ENCODE peak calls at places on chromosomes 5 and 9, in nine cellular contexts. J is OCI-LY7; E is heart right ventricle; R is breast epithelium; Y is H9; Z is IMR-90; C is cardiac muscle cell; L is AG04450; D is CD8-positive, alpha-beta T cell. Q is an unnamed sample. For H3K9me3, the result is how much of the 10 kb centered on the place peaks cover.

GRCh38 chr5:33299621-33300208 is 141.1 kb upstream of the TARS1 start:
- DNase-seq in J (peak), E (no peak), R (no peak), Y (no peak), Z (peak), C (peak), L (peak), D (no peak), Q (no peak)

GRCh38 chr5:104513621-104514020 is 951.0 kb upstream of the NUDT12 start:
- DNase-seq in J (no peak), E (no peak), R (no peak), Y (no peak), Z (no peak), C (no peak), L (no peak), D (no peak), Q (no peak)

GRCh38 chr5:171336486-171337206 is 27.6 kb downstream of the TLX3 start:
- DNase-seq in J (no peak), E (peak), R (no peak), Y (no peak), Z (peak), C (peak), L (peak), D (no peak), Q (no peak)

GRCh38 chr5:149438281-149438680 is 59.2 kb upstream of the IL17B start:
- DNase-seq in J (no peak), E (no peak), R (no peak), Y (no peak), Z (no peak), C (no peak), L (no peak), D (no peak), Q (no peak)

GRCh38 chr5:137629646-137630045 is 106.2 kb downstream of the KLHL3 start:
- DNase-seq in J (peak), E (peak), R (no peak), Y (peak), Z (peak), C (peak), L (no peak), D (no peak), Q (no peak)

GRCh38 chr9:97766092-97766491 is 69.0 kb upstream of the XPA start:
- DNase-seq in J (no peak), E (no peak), R (no peak), Y (no peak), Z (peak), C (peak), L (no peak), D (no peak), Q (no peak)

GRCh38 chr5:56827043-56827442 is 11.7 kb downstream of the MAP3K1 start:
- DNase-seq in J (peak), E (no peak), R (no peak), Y (peak), Z (no peak), C (no peak), L (no peak), D (no peak), Q (no peak)

GRCh38 chr9:128771094-128771721 is 519 bp downstream of the ZER1 start:
- DNase-seq in J (peak), E (no peak), R (peak), Y (no peak), Z (peak), C (peak), L (no peak), D (peak), Q (peak)

GRCh38 chr5:120919017-120919416 is 454.9 kb downstream of the PRR16 start:
- DNase-seq in J (no peak), E (no peak), R (no peak), Y (no peak), Z (no peak), C (no peak), L (no peak), D (no peak), Q (no peak)

GRCh38 chr5:88984040-88984439 is 101.1 kb upstream of the MEF2C start:
- DNase-seq in J (no peak), E (no peak), R (no peak), Y (no peak), Z (no peak), C (no peak), L (no peak), D (no peak), Q (no peak)

GRCh38 chr9:110911659-110912473 is 126.4 kb downstream of the LPAR1 start:
- DNase-seq in J (no peak), E (no peak), R (no peak), Y (no peak), Z (peak), C (no peak), L (no peak), D (no peak), Q (no peak)

GRCh38 chr5:53249529-53249928 is 140.0 kb upstream of the MOCS2 start:
- DNase-seq in J (no peak), E (no peak), R (no peak), Y (no peak), Z (peak), C (no peak), L (peak), D (no peak), Q (no peak)

GRCh38 chr9:74783408-74783807 is 104.3 kb downstream of the TRPM6 start:
- DNase-seq in J (no peak), E (no peak), R (no peak), Y (no peak), Z (peak), C (no peak), L (no peak), D (no peak), Q (no peak)

GRCh38 chr5:116157902-116158301 is 73.1 kb downstream of the COMMD10 start:
- DNase-seq in J (no peak), E (no peak), R (no peak), Y (no peak), Z (no peak), C (no peak), L (no peak), D (no peak), Q (no peak)

GRCh38 chr5:52690236-52690685 is 97.5 kb upstream of the ITGA1 start:
- DNase-seq in J (no peak), E (no peak), R (no peak), Y (peak), Z (peak), C (no peak), L (no peak), D (no peak), Q (no peak)

GRCh38 chr9:33109097-33109496 is 32.6 kb upstream of the SMU1 start:
- DNase-seq in J (no peak), E (no peak), R (no peak), Y (no peak), Z (no peak), C (no peak), L (no peak), D (no peak), Q (no peak)

GRCh38 chr5:127192150-127192549 is 98.4 kb upstream of the MEGF10 start:
- DNase-seq in J (no peak), E (no peak), R (no peak), Y (no peak), Z (no peak), C (no peak), L (no peak), D (no peak), Q (no peak)

GRCh38 chr9:107541523-107541922 is 52.0 kb upstream of the KLF4 start:
- DNase-seq in J (no peak), E (no peak), R (peak), Y (no peak), Z (no peak), C (no peak), L (no peak), D (no peak), Q (no peak)

GRCh38 chr5:73229271-73229670 is 56.3 kb downstream of the TMEM174 start:
- DNase-seq in J (no peak), E (no peak), R (no peak), Y (no peak), Z (peak), C (no peak), L (no peak), D (no peak), Q (no peak)

GRCh38 chr9:70829591-70830265 is 291.7 kb downstream of the TRPM3 start:
- DNase-seq in J (no peak), E (no peak), R (no peak), Y (no peak), Z (no peak), C (no peak), L (no peak), D (no peak), Q (no peak)

GRCh38 chr9:96638606-96639364 is 16.3 kb downstream of the PRXL2C start:
- DNase-seq in J (no peak), E (no peak), R (no peak), Y (peak), Z (no peak), C (no peak), L (no peak), D (no peak), Q (no peak)

GRCh38 chr5:15495026-15495425 is 5.0 kb upstream of the FBXL7 start:
- DNase-seq in J (no peak), E (no peak), R (no peak), Y (no peak), Z (no peak), C (no peak), L (no peak), D (no peak), Q (no peak)

GRCh38 chr5:130514984-130515690 is 610.9 kb downstream of the CHSY3 start:
- DNase-seq in J (no peak), E (no peak), R (no peak), Y (no peak), Z (peak), C (no peak), L (peak), D (no peak), Q (no peak)

GRCh38 chr9:33177633-33178032 is 10.5 kb upstream of the B4GALT1 start:
- DNase-seq in J (peak), E (no peak), R (no peak), Y (no peak), Z (no peak), C (no peak), L (no peak), D (no peak), Q (no peak)

GRCh38 chr5:74621492-74621891 is 19.0 kb downstream of the ENC1 start:
- DNase-seq in J (no peak), E (no peak), R (no peak), Y (no peak), Z (no peak), C (no peak), L (no peak), D (no peak), Q (no peak)

GRCh38 chr5:137708796-137709559 is 26.9 kb downstream of the KLHL3 start:
- DNase-seq in J (no peak), E (no peak), R (no peak), Y (no peak), Z (no peak), C (no peak), L (no peak), D (no peak), Q (no peak)

GRCh38 chr5:65730910-65731309 is 8.9 kb downstream of the NLN start:
- DNase-seq in J (no peak), E (no peak), R (no peak), Y (no peak), Z (peak), C (no peak), L (no peak), D (no peak), Q (no peak)

GRCh38 chr9:112411626-112412027 is 31.7 kb downstream of the HSDL2 start:
- DNase-seq in J (no peak), E (no peak), R (no peak), Y (no peak), Z (peak), C (no peak), L (no peak), D (no peak), Q (no peak)

GRCh38 chr9:17651725-17652124 is 72.9 kb downstream of the SH3GL2 start:
- DNase-seq in J (no peak), E (no peak), R (no peak), Y (no peak), Z (no peak), C (no peak), L (no peak), D (no peak), Q (no peak)

GRCh38 chr9:135291165-135291564 is 188.4 kb upstream of the PPP1R26 start:
- DNase-seq in J (no peak), E (no peak), R (no peak), Y (no peak), Z (no peak), C (no peak), L (no peak), D (no peak), Q (no peak)

GRCh38 chr5:172953776-172954189 is 5.4 kb upstream of the RPL26L1 start:
- DNase-seq in J (no peak), E (no peak), R (no peak), Y (no peak), Z (peak), C (no peak), L (peak), D (no peak), Q (no peak)

GRCh38 chr5:19950897-19951296 is 37.1 kb downstream of the CDH18 start:
- DNase-seq in J (no peak), E (no peak), R (no peak), Y (no peak), Z (no peak), C (no peak), L (no peak), D (no peak), Q (no peak)

GRCh38 chr5:41966706-41967105 is 41.6 kb downstream of the FBXO4 start:
- DNase-seq in J (no peak), E (no peak), R (no peak), Y (no peak), Z (no peak), C (no peak), L (no peak), D (no peak), Q (no peak)
- TF ChIP-seq CTCF in J (no peak), E (no peak), R (no peak), Y (no peak), Z (no peak), C (no peak), L (no peak), D (no peak), Q (no peak)

DNA sequence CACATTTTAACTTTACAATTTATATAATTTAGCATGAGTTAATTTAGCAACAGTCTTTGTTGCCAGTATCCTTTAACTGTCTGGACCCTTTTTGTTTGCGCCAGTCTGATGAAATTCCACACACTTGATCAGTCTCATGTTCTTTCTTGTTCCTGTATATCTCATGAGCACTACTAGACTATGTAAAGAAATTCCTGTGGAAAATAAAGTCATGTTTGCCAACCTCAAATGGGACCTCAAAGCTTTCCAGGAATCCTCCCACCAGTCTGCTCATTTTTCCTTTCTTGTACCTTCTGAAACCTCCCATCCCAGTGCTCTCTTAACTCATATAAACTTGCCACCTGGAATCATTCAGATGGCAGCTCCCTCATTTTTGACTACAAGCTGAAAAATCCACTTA is 8.0 kb downstream of the DMXL1 start:
- DNase-seq in J (no peak), E (no peak), R (no peak), Y (no peak), Z (peak), C (no peak), L (no peak), D (no peak), Q (no peak)
- H3K27ac ChIP-seq in J (no peak), E (no peak), R (no peak), Y (peak), Z (no peak), C (peak), L (no peak), D (no peak), Q (no peak)

GRCh38 chr5:168875839-168876238 is 296.7 kb upstream of the PANK3 start:
- DNase-seq in J (no peak), E (no peak), R (no peak), Y (no peak), Z (no peak), C (peak), L (no peak), D (no peak), Q (no peak)
- H3K9me3 ChIP-seq in J (under half), E (under half), R (under half), Y (under half), Z (under half), C (under half), L (under half), D (under half), Q (under half)

DNA sequence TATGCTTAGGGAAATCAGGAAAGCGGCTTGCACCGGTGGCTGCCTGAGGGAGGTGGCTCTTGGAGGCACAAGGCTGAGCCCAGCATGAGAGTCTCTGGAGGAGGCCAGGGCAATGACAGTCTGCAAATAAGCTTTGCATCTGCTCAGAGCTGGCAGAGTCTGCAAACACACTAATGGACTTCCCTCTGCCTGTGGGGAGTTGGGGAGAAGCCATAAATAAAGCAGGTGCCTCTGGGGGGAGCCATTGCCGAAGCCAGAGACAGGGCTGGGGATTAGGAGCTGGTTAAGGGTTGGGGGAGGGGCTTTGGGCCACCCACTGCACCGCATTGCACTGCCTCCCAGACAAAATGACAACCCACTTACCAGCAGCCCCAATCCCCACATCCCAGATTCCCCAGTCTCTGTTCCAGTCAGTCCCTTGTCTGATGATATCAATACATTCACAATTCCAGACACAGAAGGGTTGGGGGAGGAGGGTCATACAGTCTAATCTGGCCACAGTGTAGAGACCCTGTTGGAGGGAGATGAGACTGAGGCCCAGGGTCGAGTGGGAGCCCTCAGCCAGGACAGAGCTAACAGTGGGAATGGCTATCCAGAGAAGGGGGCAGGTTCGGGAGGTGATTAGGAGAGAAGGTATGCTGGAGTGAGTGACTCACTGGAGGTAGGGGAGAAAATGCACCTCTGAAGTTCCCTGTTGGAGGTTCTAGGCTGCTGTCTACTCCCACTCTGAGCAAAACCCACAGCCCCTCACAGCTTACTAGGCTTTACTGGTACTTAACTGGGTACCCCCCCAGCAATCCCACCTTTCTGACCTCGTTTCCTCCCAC is 53.7 kb downstream of the PAX5 start:
- DNase-seq in J (peak), E (no peak), R (no peak), Y (peak), Z (no peak), C (no peak), L (no peak), D (no peak), Q (no peak)
- TF ChIP-seq CTCF in J (peak), E (no peak), R (no peak), Y (peak), Z (no peak), C (no peak), L (no peak), D (no peak), Q (no peak)

DNA sequence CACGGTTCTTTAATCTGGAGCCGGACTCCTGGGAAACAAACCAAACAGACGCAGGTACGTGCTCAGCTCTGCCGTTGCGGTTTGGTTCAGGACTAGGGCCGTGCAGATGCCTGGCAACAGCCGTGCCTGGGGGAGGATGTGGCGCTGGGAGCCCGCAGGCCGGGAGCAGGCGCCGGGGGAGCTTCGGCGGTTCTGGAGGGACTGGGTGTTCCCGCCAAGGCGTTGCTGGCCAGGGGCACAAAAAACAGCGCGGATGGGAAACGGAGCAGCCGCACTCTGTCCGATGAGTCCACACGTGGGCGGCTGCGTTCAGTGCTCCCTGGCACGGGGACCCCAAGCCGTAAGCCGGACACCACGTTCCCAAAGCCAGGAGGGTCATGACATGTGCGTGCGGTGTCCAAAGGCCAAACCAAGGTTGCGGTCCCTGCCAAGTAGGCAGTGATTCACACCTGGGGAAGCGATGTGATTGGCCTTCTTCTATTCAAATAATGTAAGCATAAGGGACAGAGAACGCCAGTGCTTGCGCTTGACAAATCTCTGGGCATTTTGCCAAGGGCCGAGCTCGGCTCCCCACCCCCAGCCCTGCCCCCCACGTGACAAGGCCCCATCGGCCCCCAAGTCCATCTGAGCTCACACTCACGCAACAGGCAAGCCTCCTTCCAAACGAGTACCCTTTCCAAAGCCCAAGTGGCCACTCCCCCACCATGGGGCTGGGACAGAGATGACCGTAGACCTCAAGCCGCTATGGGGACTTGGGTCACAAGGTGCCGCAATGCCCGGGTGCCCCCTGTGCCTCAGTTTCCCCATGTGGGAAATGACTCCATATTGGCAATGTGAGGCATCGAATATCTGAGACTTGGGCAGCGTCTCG is 49.7 kb upstream of the NKD2 start:
- DNase-seq in J (no peak), E (peak), R (no peak), Y (peak), Z (peak), C (no peak), L (no peak), D (no peak), Q (no peak)
- H3K27ac ChIP-seq in J (no peak), E (no peak), R (peak), Y (no peak), Z (peak), C (no peak), L (no peak), D (no peak), Q (no peak)

Q was measured in CD4-positive, alpha-beta T cell.